ENCODE peak calls at places on chromosomes 11 and 22, in six cellular contexts. One of them, this sample, is unnamed.

GRCh38 chr11:86743223-86744118 is 56.9 kb upstream of the PRSS23 start:
- DNase-seq in tibial nerve: no peak
- DNase-seq in endodermal cell: no peak
- DNase-seq in CD8-positive, alpha-beta T cell: no peak
- DNase-seq in ovary: no peak
- DNase-seq in dorsolateral prefrontal cortex: peak; percentile 31
- DNase-seq in this sample: peak; percentile 94

GRCh38 chr11:8722809-8723208 is 40.2 kb downstream of the RPL27A start:
- DNase-seq in tibial nerve: no peak
- DNase-seq in endodermal cell: no peak
- DNase-seq in CD8-positive, alpha-beta T cell: no peak
- DNase-seq in ovary: no peak
- DNase-seq in dorsolateral prefrontal cortex: no peak
- DNase-seq in this sample: no peak

GRCh38 chr11:128467041-128467440 is 120.3 kb downstream of the ETS1 start:
- DNase-seq in tibial nerve: no peak
- DNase-seq in endodermal cell: no peak
- DNase-seq in CD8-positive, alpha-beta T cell: no peak
- DNase-seq in ovary: no peak
- DNase-seq in dorsolateral prefrontal cortex: no peak
- DNase-seq in this sample: no peak

GRCh38 chr11:32561835-32562234 is 21.8 kb upstream of the EIF3M start:
- DNase-seq in tibial nerve: no peak
- DNase-seq in endodermal cell: no peak
- DNase-seq in CD8-positive, alpha-beta T cell: no peak
- DNase-seq in ovary: no peak
- DNase-seq in dorsolateral prefrontal cortex: no peak
- DNase-seq in this sample: no peak

GRCh38 chr11:57791321-57792059 is 29.9 kb downstream of the CTNND1 start:
- DNase-seq in tibial nerve: no peak
- DNase-seq in endodermal cell: peak; percentile 58
- DNase-seq in CD8-positive, alpha-beta T cell: no peak
- DNase-seq in ovary: no peak
- DNase-seq in dorsolateral prefrontal cortex: no peak
- DNase-seq in this sample: no peak

GRCh38 chr22:49937758-49938564 is 19.5 kb downstream of the CRELD2 start:
- DNase-seq in tibial nerve: no peak
- DNase-seq in endodermal cell: no peak
- DNase-seq in CD8-positive, alpha-beta T cell: no peak
- DNase-seq in ovary: no peak
- DNase-seq in dorsolateral prefrontal cortex: peak; percentile 70
- DNase-seq in this sample: no peak

GRCh38 chr22:27397036-27397947 is 404.3 kb downstream of the MN1 start:
- DNase-seq in tibial nerve: no peak
- DNase-seq in endodermal cell: no peak
- DNase-seq in CD8-positive, alpha-beta T cell: no peak
- DNase-seq in ovary: no peak
- DNase-seq in dorsolateral prefrontal cortex: no peak
- DNase-seq in this sample: peak; percentile 65

GRCh38 chr11:57641426-57641825 is 8.3 kb downstream of the YPEL4 start:
- DNase-seq in tibial nerve: no peak
- DNase-seq in endodermal cell: peak; percentile 58
- DNase-seq in CD8-positive, alpha-beta T cell: no peak
- DNase-seq in ovary: no peak
- DNase-seq in dorsolateral prefrontal cortex: no peak
- DNase-seq in this sample: peak; percentile 82

GRCh38 chr11:26350002-26350401 is 18.1 kb downstream of the ANO3 start:
- DNase-seq in tibial nerve: no peak
- DNase-seq in endodermal cell: no peak
- DNase-seq in CD8-positive, alpha-beta T cell: no peak
- DNase-seq in ovary: no peak
- DNase-seq in dorsolateral prefrontal cortex: no peak
- DNase-seq in this sample: no peak

GRCh38 chr22:27331526-27332281 is 469.9 kb downstream of the MN1 start:
- DNase-seq in tibial nerve: no peak
- DNase-seq in endodermal cell: peak; percentile 85
- DNase-seq in CD8-positive, alpha-beta T cell: no peak
- DNase-seq in ovary: peak; percentile 51
- DNase-seq in dorsolateral prefrontal cortex: no peak
- DNase-seq in this sample: peak; percentile 84

GRCh38 chr11:15223318-15223717 is 108.6 kb downstream of the INSC start:
- DNase-seq in tibial nerve: no peak
- DNase-seq in endodermal cell: no peak
- DNase-seq in CD8-positive, alpha-beta T cell: no peak
- DNase-seq in ovary: no peak
- DNase-seq in dorsolateral prefrontal cortex: no peak
- DNase-seq in this sample: peak; percentile 8

GRCh38 chr11:88414981-88415391 is 77.5 kb upstream of the CTSC start:
- DNase-seq in tibial nerve: no peak
- DNase-seq in endodermal cell: no peak
- DNase-seq in CD8-positive, alpha-beta T cell: peak; percentile 56
- DNase-seq in ovary: no peak
- DNase-seq in dorsolateral prefrontal cortex: no peak
- DNase-seq in this sample: peak; percentile 29

GRCh38 chr11:7512525-7513209 is 1.1 kb upstream of the PPFIBP2 start:
- DNase-seq in tibial nerve: peak; percentile 61
- DNase-seq in endodermal cell: peak; percentile 59
- DNase-seq in CD8-positive, alpha-beta T cell: peak; percentile 55
- DNase-seq in ovary: peak; percentile 71
- DNase-seq in dorsolateral prefrontal cortex: peak; percentile 50
- DNase-seq in this sample: peak; percentile 23

DNA sequence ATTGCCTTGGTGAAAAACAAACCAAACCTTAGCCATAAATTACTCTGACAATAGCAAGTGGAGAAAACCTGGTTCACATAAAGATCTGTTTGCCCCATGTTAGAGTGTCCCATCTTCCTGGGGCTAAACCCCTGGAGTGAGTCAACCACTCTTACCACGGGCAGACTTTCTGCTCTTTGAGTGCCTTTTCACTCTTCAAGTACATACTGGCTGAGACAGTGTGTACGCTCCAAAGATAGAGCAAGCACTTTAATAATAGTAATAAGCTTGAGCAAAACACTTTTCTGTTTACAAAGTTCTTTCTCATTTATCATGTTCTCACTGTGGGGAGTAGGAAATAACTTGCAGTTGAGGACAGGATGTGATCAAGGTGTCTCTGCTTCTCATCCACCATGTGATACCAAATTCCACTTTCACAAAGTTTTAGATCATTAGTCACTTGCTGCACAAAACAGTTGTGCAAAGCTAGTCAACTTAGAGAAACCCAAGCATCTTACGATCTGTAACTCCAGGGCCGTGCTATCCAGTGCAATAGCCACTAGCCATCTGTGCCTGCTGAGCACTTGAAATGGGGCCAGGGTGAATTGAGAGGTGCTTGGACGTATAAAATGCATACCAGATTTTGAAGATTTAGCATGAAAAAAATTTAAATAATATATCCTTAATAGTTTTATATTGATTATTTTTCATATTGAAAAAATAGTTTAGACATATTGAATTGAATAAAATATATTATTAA is 135.4 kb downstream of the KIF18A start:
- DNase-seq in tibial nerve: no peak
- DNase-seq in endodermal cell: no peak
- DNase-seq in CD8-positive, alpha-beta T cell: no peak
- DNase-seq in ovary: no peak
- DNase-seq in dorsolateral prefrontal cortex: no peak
- DNase-seq in this sample: peak; percentile 14
- TF ChIP-seq CTCF in tibial nerve: no peak
- TF ChIP-seq CTCF in endodermal cell: no peak
- TF ChIP-seq CTCF in CD8-positive, alpha-beta T cell: no peak
- TF ChIP-seq CTCF in ovary: no peak
- TF ChIP-seq CTCF in dorsolateral prefrontal cortex: no peak
- TF ChIP-seq CTCF in this sample: no peak

DNA sequence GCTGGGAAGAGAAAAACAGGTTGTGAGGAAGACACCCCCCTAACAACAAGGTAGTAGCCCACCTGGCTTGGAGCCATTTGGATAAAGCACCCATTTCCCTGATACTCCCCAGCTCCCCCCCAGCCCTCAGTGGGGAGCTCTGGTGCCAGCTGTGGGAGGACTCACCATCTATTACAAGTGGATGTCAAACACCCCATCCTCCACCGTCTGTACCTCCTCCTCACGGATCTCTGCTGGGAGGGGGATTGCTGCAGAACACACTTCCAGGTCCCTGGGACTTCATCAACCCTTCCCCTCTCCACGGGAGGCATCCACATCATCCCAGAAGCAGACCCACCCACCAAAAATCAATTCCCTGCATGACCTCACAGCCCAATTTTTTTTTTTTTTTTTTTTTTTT is 4.1 kb upstream of the NRXN2 start:
- DNase-seq in tibial nerve: no peak
- DNase-seq in endodermal cell: no peak
- DNase-seq in CD8-positive, alpha-beta T cell: no peak
- DNase-seq in ovary: no peak
- DNase-seq in dorsolateral prefrontal cortex: no peak
- DNase-seq in this sample: no peak
- H3K4me3 ChIP-seq in tibial nerve: no peak overlapping the region
- H3K4me3 ChIP-seq in endodermal cell: no peak overlapping the region
- H3K4me3 ChIP-seq in CD8-positive, alpha-beta T cell: no peak overlapping the region
- H3K4me3 ChIP-seq in ovary: no peak overlapping the region
- H3K4me3 ChIP-seq in dorsolateral prefrontal cortex: no peak overlapping the region
- H3K4me3 ChIP-seq in this sample: no peak overlapping the region

DNA sequence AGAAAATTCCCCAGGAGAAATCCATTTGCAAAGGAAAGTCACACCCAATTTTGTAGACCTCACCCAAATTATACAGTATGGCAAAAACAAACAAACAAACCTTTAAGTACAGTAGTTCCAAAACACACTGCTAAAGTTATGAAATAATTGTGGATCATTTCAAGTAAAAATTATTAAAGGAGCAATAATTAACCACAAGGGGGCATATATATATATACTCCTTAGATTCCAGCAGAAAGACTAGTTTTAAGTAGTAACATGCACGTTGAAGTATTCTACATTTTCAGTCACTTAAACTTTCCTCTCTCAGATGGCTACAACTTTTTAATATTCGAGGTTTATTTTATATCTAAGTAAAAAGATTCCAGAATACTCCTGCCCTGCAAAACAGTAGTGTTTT is 26.8 kb downstream of the RNF141 start:
- DNase-seq in tibial nerve: no peak
- DNase-seq in endodermal cell: no peak
- DNase-seq in CD8-positive, alpha-beta T cell: no peak
- DNase-seq in ovary: no peak
- DNase-seq in dorsolateral prefrontal cortex: no peak
- DNase-seq in this sample: peak; percentile 52
- TF ChIP-seq CTCF in tibial nerve: peak; percentile 20
- TF ChIP-seq CTCF in endodermal cell: peak; percentile 61
- TF ChIP-seq CTCF in CD8-positive, alpha-beta T cell: no peak
- TF ChIP-seq CTCF in ovary: peak; percentile 40
- TF ChIP-seq CTCF in dorsolateral prefrontal cortex: no peak
- TF ChIP-seq CTCF in this sample: peak; percentile 36

GRCh38 chr11:118411523-118411922 is 10.1 kb downstream of the ATP5MG start:
- DNase-seq in tibial nerve: no peak
- DNase-seq in endodermal cell: no peak
- DNase-seq in CD8-positive, alpha-beta T cell: no peak
- DNase-seq in ovary: no peak
- DNase-seq in dorsolateral prefrontal cortex: no peak
- DNase-seq in this sample: no peak
- H3K4me3 ChIP-seq in tibial nerve: no peak overlapping the region
- H3K4me3 ChIP-seq in endodermal cell: no peak overlapping the region
- H3K4me3 ChIP-seq in CD8-positive, alpha-beta T cell: no peak overlapping the region
- H3K4me3 ChIP-seq in ovary: no peak overlapping the region
- H3K4me3 ChIP-seq in dorsolateral prefrontal cortex: no peak overlapping the region
- H3K4me3 ChIP-seq in this sample: no peak overlapping the region

DNA sequence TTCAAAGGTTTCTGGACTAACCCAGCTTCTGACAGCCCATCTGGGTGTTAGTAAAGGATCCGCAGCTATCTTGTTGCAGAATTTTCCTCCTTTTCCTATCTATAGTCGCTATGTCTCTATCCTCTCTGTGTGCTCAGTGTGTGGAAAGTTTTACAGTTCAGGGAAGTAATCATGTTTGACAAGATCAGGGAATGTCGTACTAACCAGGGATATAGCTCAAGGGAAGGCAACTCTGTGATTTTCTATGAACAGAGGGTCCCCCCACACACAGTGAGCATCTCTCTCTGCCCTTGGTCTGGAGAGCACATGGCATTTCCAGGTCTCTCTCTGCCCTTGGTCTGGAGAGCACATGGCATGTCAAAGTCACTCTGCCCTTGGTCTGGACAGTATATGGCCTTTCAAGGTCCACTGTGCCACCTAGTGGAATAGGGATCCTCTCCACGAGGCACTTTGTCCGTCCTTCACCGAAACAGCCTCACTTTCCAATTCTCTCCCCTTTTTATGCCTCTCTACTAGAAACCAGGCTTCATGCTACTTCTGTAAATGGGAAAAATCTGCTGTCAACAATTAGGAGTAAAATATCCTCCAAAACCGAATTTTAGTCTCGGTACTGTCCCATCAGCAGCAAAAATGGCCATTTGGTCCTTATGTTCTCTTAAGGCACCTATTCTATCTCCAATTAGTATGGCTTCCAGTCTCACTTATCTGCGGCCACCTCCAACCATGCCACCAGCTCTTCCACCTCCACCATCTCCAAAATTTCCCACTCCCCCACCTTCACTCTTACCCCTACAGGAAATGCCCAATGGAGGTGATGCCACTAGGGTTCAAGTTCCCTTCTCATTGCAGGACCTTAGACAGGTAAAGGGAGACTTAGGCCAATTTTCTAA is 88.7 kb downstream of the IGLL5 start:
- DNase-seq in tibial nerve: no peak
- DNase-seq in endodermal cell: no peak
- DNase-seq in CD8-positive, alpha-beta T cell: no peak
- DNase-seq in ovary: no peak
- DNase-seq in dorsolateral prefrontal cortex: no peak
- DNase-seq in this sample: no peak
- TF ChIP-seq CTCF in tibial nerve: no peak
- TF ChIP-seq CTCF in endodermal cell: peak; percentile 37
- TF ChIP-seq CTCF in CD8-positive, alpha-beta T cell: no peak
- TF ChIP-seq CTCF in ovary: no peak
- TF ChIP-seq CTCF in dorsolateral prefrontal cortex: no peak
- TF ChIP-seq CTCF in this sample: no peak

DNA sequence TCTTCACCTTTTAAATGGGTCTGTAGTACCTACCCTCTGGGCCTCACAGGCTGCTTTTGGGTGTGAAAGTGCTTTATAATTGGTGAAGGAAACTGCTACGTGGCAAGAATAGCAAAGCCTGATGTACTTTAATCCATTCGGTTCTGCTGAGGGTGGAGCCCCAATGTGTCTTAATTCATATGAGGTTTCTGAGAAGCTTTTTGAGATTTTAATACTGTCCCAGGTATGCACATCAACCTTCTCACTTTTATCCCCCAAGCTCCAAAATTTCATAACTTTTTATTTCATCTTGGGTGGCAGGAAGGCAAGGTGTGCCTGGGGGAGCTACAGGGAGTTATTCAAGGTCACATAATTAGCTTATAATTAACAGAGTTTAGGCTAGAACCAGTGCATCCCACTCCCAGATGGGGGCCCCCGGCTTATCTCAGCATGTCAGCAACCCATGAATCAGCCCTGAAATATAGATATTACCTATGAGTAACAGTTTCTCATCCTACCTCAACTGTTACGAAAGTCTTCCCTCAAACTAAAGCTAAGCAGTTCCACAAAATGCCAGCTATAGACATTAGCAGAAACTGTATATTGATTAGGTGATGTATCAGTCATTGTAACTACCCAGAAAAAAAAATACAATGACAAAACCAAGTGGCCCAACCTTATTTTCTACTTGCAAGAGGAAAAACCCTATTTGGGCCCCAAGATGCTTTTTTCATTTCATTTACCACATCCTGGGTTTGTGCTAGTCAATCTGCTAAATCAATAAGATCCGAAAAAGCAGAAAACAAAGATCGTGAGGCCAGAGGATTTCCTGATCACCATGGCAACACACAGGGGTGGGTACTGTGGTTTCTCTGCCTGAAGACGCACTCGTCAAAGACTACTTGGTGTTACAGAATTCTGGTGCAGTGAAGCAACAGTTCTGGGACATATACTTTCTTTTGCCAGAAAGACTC is 26.7 kb downstream of the CD44 start:
- DNase-seq in tibial nerve: no peak
- DNase-seq in endodermal cell: no peak
- DNase-seq in CD8-positive, alpha-beta T cell: peak; percentile 87
- DNase-seq in ovary: no peak
- DNase-seq in dorsolateral prefrontal cortex: no peak
- DNase-seq in this sample: peak; percentile 84
- H3K4me3 ChIP-seq in tibial nerve: no peak overlapping the region
- H3K4me3 ChIP-seq in endodermal cell: no peak overlapping the region
- H3K4me3 ChIP-seq in CD8-positive, alpha-beta T cell: peak overlapping the region; percentile 34
- H3K4me3 ChIP-seq in ovary: no peak overlapping the region
- H3K4me3 ChIP-seq in dorsolateral prefrontal cortex: no peak overlapping the region
- H3K4me3 ChIP-seq in this sample: no peak overlapping the region